ENCODE peak calls at places on chromosomes 16 and 17, in six cellular contexts. One of them, this sample, is unnamed.

GRCh38 chr17:77316191-77316641 is 175.4 kb downstream of the SEC14L1 start:
- DNase-seq in left lung: peak; percentile 82
- DNase-seq in ovary: peak; percentile 83
- DNase-seq in stomach: no peak
- DNase-seq in tibial nerve: no peak
- DNase-seq in AG04450: no peak
- DNase-seq in this sample: no peak

GRCh38 chr17:11514565-11514964 is 83.7 kb upstream of the DNAH9 start:
- DNase-seq in left lung: no peak
- DNase-seq in ovary: no peak
- DNase-seq in stomach: no peak
- DNase-seq in tibial nerve: no peak
- DNase-seq in AG04450: no peak
- DNase-seq in this sample: no peak

GRCh38 chr17:81711814-81712467 is at the start of gene SLC25A10:
- DNase-seq in left lung: peak; percentile 93
- DNase-seq in ovary: peak; percentile 71
- DNase-seq in stomach: peak; percentile 94
- DNase-seq in tibial nerve: peak; percentile 60
- DNase-seq in AG04450: no peak
- DNase-seq in this sample: peak; percentile 65

GRCh38 chr17:52134641-52135040 is 23.9 kb downstream of the CA10 start:
- DNase-seq in left lung: no peak
- DNase-seq in ovary: no peak
- DNase-seq in stomach: no peak
- DNase-seq in tibial nerve: no peak
- DNase-seq in AG04450: no peak
- DNase-seq in this sample: no peak

GRCh38 chr17:29620271-29620670 is 2.4 kb downstream of the CORO6 start:
- DNase-seq in left lung: peak; percentile 47
- DNase-seq in ovary: no peak
- DNase-seq in stomach: no peak
- DNase-seq in tibial nerve: no peak
- DNase-seq in AG04450: no peak
- DNase-seq in this sample: no peak

GRCh38 chr16:80285089-80285488 is 255.7 kb upstream of the DYNLRB2 start:
- DNase-seq in left lung: no peak
- DNase-seq in ovary: no peak
- DNase-seq in stomach: no peak
- DNase-seq in tibial nerve: no peak
- DNase-seq in AG04450: peak; percentile 47
- DNase-seq in this sample: no peak

GRCh38 chr17:31495049-31495885 is 103.8 kb downstream of the RAB11FIP4 start:
- DNase-seq in left lung: no peak
- DNase-seq in ovary: no peak
- DNase-seq in stomach: peak; percentile 82
- DNase-seq in tibial nerve: no peak
- DNase-seq in AG04450: no peak
- DNase-seq in this sample: no peak

GRCh38 chr17:17819561-17819995 is 17.2 kb downstream of the SREBF1 start:
- DNase-seq in left lung: peak; percentile 94
- DNase-seq in ovary: peak; percentile 64
- DNase-seq in stomach: peak; percentile 81
- DNase-seq in tibial nerve: peak; percentile 55
- DNase-seq in AG04450: peak; percentile 47
- DNase-seq in this sample: peak; percentile 33

GRCh38 chr17:5237541-5238016 is 2.9 kb upstream of the SCIMP start:
- DNase-seq in left lung: no peak
- DNase-seq in ovary: peak; percentile 22
- DNase-seq in stomach: peak; percentile 61
- DNase-seq in tibial nerve: peak; percentile 55
- DNase-seq in AG04450: no peak
- DNase-seq in this sample: no peak

GRCh38 chr17:696412-696811 is 18.2 kb downstream of the VPS53 start:
- DNase-seq in left lung: no peak
- DNase-seq in ovary: no peak
- DNase-seq in stomach: no peak
- DNase-seq in tibial nerve: no peak
- DNase-seq in AG04450: no peak
- DNase-seq in this sample: no peak

GRCh38 chr17:35731239-35731931 is at the start of gene RASL10B:
- DNase-seq in left lung: no peak
- DNase-seq in ovary: peak; percentile 67
- DNase-seq in stomach: peak; percentile 54
- DNase-seq in tibial nerve: peak; percentile 37
- DNase-seq in AG04450: no peak
- DNase-seq in this sample: peak; percentile 40

GRCh38 chr17:19958023-19958422 is 19.6 kb downstream of the AKAP10 start:
- DNase-seq in left lung: no peak
- DNase-seq in ovary: no peak
- DNase-seq in stomach: no peak
- DNase-seq in tibial nerve: no peak
- DNase-seq in AG04450: peak; percentile 76
- DNase-seq in this sample: no peak

GRCh38 chr16:86897486-86897885 is 319.1 kb downstream of the FOXL1 start:
- DNase-seq in left lung: no peak
- DNase-seq in ovary: no peak
- DNase-seq in stomach: no peak
- DNase-seq in tibial nerve: no peak
- DNase-seq in AG04450: no peak
- DNase-seq in this sample: no peak

GRCh38 chr17:75530837-75531723 is 5.6 kb downstream of the LLGL2 start:
- DNase-seq in left lung: no peak
- DNase-seq in ovary: no peak
- DNase-seq in stomach: peak; percentile 55
- DNase-seq in tibial nerve: no peak
- DNase-seq in AG04450: no peak
- DNase-seq in this sample: no peak

GRCh38 chr17:82249896-82250581 is 21.2 kb downstream of the SLC16A3 start:
- DNase-seq in left lung: peak; percentile 70
- DNase-seq in ovary: peak; percentile 15
- DNase-seq in stomach: no peak
- DNase-seq in tibial nerve: no peak
- DNase-seq in AG04450: no peak
- DNase-seq in this sample: no peak

GRCh38 chr17:42673885-42674754 is 2.7 kb downstream of the PLEKHH3 start:
- DNase-seq in left lung: no peak
- DNase-seq in ovary: peak; percentile 84
- DNase-seq in stomach: peak; percentile 45
- DNase-seq in tibial nerve: no peak
- DNase-seq in AG04450: no peak
- DNase-seq in this sample: no peak

GRCh38 chr16:66954097-66954659 is 6.9 kb upstream of the CES3 start:
- DNase-seq in left lung: peak; percentile 64
- DNase-seq in ovary: peak; percentile 83
- DNase-seq in stomach: peak; percentile 84
- DNase-seq in tibial nerve: peak; percentile 91
- DNase-seq in AG04450: peak; percentile 59
- DNase-seq in this sample: peak; percentile 72

GRCh38 chr16:81523387-81524115 is 78.9 kb downstream of the CMIP start:
- DNase-seq in left lung: no peak
- DNase-seq in ovary: peak; percentile 64
- DNase-seq in stomach: peak; percentile 62
- DNase-seq in tibial nerve: no peak
- DNase-seq in AG04450: peak; percentile 41
- DNase-seq in this sample: no peak

GRCh38 chr16:75074415-75074793 is 42.2 kb downstream of the LDHD start:
- DNase-seq in left lung: no peak
- DNase-seq in ovary: no peak
- DNase-seq in stomach: no peak
- DNase-seq in tibial nerve: no peak
- DNase-seq in AG04450: no peak
- DNase-seq in this sample: no peak

GRCh38 chr17:228223-228615 is 46.8 kb upstream of the DOC2B start:
- DNase-seq in left lung: peak; percentile 45
- DNase-seq in ovary: no peak
- DNase-seq in stomach: no peak
- DNase-seq in tibial nerve: no peak
- DNase-seq in AG04450: no peak
- DNase-seq in this sample: no peak

GRCh38 chr16:48011888-48012658 is 143.7 kb downstream of the ABCC12 start:
- DNase-seq in left lung: no peak
- DNase-seq in ovary: no peak
- DNase-seq in stomach: no peak
- DNase-seq in tibial nerve: no peak
- DNase-seq in AG04450: no peak
- DNase-seq in this sample: no peak

GRCh38 chr17:80794281-80795089 is 197.2 kb upstream of the CHMP6 start:
- DNase-seq in left lung: no peak
- DNase-seq in ovary: no peak
- DNase-seq in stomach: no peak
- DNase-seq in tibial nerve: no peak
- DNase-seq in AG04450: no peak
- DNase-seq in this sample: no peak

GRCh38 chr16:30761427-30761927 is 385 bp downstream of the CFAP119 start:
- DNase-seq in left lung: peak; percentile 84
- DNase-seq in ovary: peak; percentile 51
- DNase-seq in stomach: no peak
- DNase-seq in tibial nerve: no peak
- DNase-seq in AG04450: no peak
- DNase-seq in this sample: no peak

GRCh38 chr16:12247811-12248210 is 271.3 kb downstream of the SNX29 start:
- DNase-seq in left lung: no peak
- DNase-seq in ovary: no peak
- DNase-seq in stomach: no peak
- DNase-seq in tibial nerve: no peak
- DNase-seq in AG04450: no peak
- DNase-seq in this sample: no peak
- H3K27ac ChIP-seq in left lung: no peak overlapping the region
- H3K27ac ChIP-seq in ovary: no peak overlapping the region
- H3K27ac ChIP-seq in stomach: no peak overlapping the region
- H3K27ac ChIP-seq in tibial nerve: no peak overlapping the region
- H3K27ac ChIP-seq in AG04450: no peak overlapping the region
- H3K27ac ChIP-seq in this sample: no peak overlapping the region

GRCh38 chr17:7832431-7832830 is 1.6 kb upstream of the KDM6B start:
- DNase-seq in left lung: no peak
- DNase-seq in ovary: no peak
- DNase-seq in stomach: no peak
- DNase-seq in tibial nerve: no peak
- DNase-seq in AG04450: no peak
- DNase-seq in this sample: no peak
- H3K4me3 ChIP-seq in left lung: no peak overlapping the region
- H3K4me3 ChIP-seq in ovary: no peak overlapping the region
- H3K4me3 ChIP-seq in stomach: no peak overlapping the region
- H3K4me3 ChIP-seq in tibial nerve: no peak overlapping the region
- H3K4me3 ChIP-seq in AG04450: no peak overlapping the region
- H3K4me3 ChIP-seq in this sample: no peak overlapping the region

GRCh38 chr16:68658258-68658973 is 13.3 kb downstream of the CDH3 start:
- DNase-seq in left lung: no peak
- DNase-seq in ovary: peak; percentile 37
- DNase-seq in stomach: no peak
- DNase-seq in tibial nerve: no peak
- DNase-seq in AG04450: no peak
- DNase-seq in this sample: no peak

GRCh38 chr16:68658974-68659360 is 13.9 kb downstream of the CDH3 start:
- DNase-seq in left lung: no peak
- DNase-seq in ovary: no peak
- DNase-seq in stomach: no peak
- DNase-seq in tibial nerve: no peak
- DNase-seq in AG04450: no peak
- DNase-seq in this sample: no peak

GRCh38 chr16:68655806-68656205 is 10.7 kb downstream of the CDH3 start:
- DNase-seq in left lung: no peak
- DNase-seq in ovary: no peak
- DNase-seq in stomach: no peak
- DNase-seq in tibial nerve: no peak
- DNase-seq in AG04450: no peak
- DNase-seq in this sample: no peak

GRCh38 chr16:68652659-68653058 is 7.5 kb downstream of the CDH3 start:
- DNase-seq in left lung: no peak
- DNase-seq in ovary: no peak
- DNase-seq in stomach: no peak
- DNase-seq in tibial nerve: no peak
- DNase-seq in AG04450: no peak
- DNase-seq in this sample: no peak

GRCh38 chr16:68656771-68657170 is 11.7 kb downstream of the CDH3 start:
- DNase-seq in left lung: no peak
- DNase-seq in ovary: no peak
- DNase-seq in stomach: no peak
- DNase-seq in tibial nerve: no peak
- DNase-seq in AG04450: no peak
- DNase-seq in this sample: no peak
- H3K27me3 ChIP-seq in left lung: no peaks in the 10 kb centered on the region
- H3K27me3 ChIP-seq in ovary: no peaks in the 10 kb centered on the region
- H3K27me3 ChIP-seq in stomach: no peaks in the 10 kb centered on the region
- H3K27me3 ChIP-seq in tibial nerve: no peaks in the 10 kb centered on the region
- H3K27me3 ChIP-seq in AG04450: peaks cover 4% of the 10 kb centered on the region
- H3K27me3 ChIP-seq in this sample: no peaks in the 10 kb centered on the region

GRCh38 chr17:44905006-44906000 is 6.1 kb upstream of the EFTUD2 start:
- DNase-seq in left lung: no peak
- DNase-seq in ovary: no peak
- DNase-seq in stomach: no peak
- DNase-seq in tibial nerve: no peak
- DNase-seq in AG04450: no peak
- DNase-seq in this sample: no peak

GRCh38 chr17:44906987-44907681 is 7.9 kb upstream of the EFTUD2 start:
- DNase-seq in left lung: no peak
- DNase-seq in ovary: no peak
- DNase-seq in stomach: no peak
- DNase-seq in tibial nerve: no peak
- DNase-seq in AG04450: no peak
- DNase-seq in this sample: no peak

GRCh38 chr17:44904001-44904984 is 5.0 kb upstream of the EFTUD2 start:
- DNase-seq in left lung: no peak
- DNase-seq in ovary: no peak
- DNase-seq in stomach: no peak
- DNase-seq in tibial nerve: no peak
- DNase-seq in AG04450: no peak
- DNase-seq in this sample: no peak

GRCh38 chr17:44907696-44908470 is 7.4 kb downstream of the GFAP start:
- DNase-seq in left lung: no peak
- DNase-seq in ovary: no peak
- DNase-seq in stomach: no peak
- DNase-seq in tibial nerve: no peak
- DNase-seq in AG04450: no peak
- DNase-seq in this sample: no peak

DNA sequence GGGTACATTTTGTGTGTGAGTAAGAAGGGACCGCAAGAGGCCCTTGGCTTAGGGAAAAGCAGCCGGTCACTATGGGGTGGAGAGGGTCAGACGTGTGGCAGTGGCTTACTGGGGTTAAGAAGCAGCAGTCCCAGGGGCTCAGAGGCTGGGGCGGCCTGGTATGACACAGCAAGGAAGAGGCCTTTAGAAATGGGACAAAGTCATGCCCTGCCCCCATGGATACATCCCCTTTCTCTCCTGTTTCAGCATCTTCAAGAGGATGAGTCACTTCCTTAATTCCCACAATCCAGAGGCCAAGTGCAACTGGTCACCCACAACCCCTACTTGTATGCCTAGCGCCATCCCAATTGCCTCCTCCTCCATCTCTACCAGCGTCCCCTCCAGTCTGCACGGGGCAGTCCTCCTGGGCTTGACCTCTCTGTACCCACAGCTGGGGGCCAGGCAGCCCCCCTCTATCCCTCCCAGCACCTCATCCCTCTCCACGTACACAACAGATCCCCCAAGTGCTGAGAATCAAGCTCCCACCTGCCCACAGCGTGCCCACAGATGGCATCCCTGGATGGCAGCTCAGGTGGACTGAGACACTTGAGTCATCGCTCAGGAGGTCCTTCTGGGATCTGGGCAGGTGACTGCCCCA is 6.9 kb upstream of the EFTUD2 start:
- DNase-seq in left lung: no peak
- DNase-seq in ovary: no peak
- DNase-seq in stomach: no peak
- DNase-seq in tibial nerve: no peak
- DNase-seq in AG04450: peak; percentile 73
- DNase-seq in this sample: no peak
- H3K27ac ChIP-seq in left lung: no peak overlapping the region
- H3K27ac ChIP-seq in ovary: no peak overlapping the region
- H3K27ac ChIP-seq in stomach: no peak overlapping the region
- H3K27ac ChIP-seq in tibial nerve: no peak overlapping the region
- H3K27ac ChIP-seq in AG04450: peak overlapping the region; percentile 82
- H3K27ac ChIP-seq in this sample: no peak overlapping the region

This sample was measured in naive thymus-derived CD4-positive, alpha-beta T cell.